ENCODE peak calls at places on chromosomes 4 and X, in five cellular contexts. B is stomach, K is suprapubic skin, I is sigmoid colon, C is SK-N-SH. G is an unnamed sample.

GRCh38 chr4:153127773-153128494 is 76.3 kb upstream of the TRIM2 start:
- DNase-seq in B (peak; percentile 92), K (peak; percentile 93), I (peak; percentile 88), C (peak; percentile 80), G (peak; percentile 97)

GRCh38 chr4:37685211-37685725 is 908 bp downstream of the RELL1 start:
- DNase-seq in B (no peak), K (no peak), I (peak; percentile 76), C (no peak), G (peak; percentile 75)

GRCh38 chrX:41258871-41259270 is 75.1 kb upstream of the DDX3X start:
- DNase-seq in B (no peak), K (no peak), I (no peak), C (no peak), G (no peak)

GRCh38 chr4:100641326-100641725 is 123.5 kb upstream of the EMCN start:
- DNase-seq in B (no peak), K (no peak), I (no peak), C (no peak), G (no peak)

GRCh38 chr4:145069361-145069760 is 28.6 kb downstream of the ANAPC10 start:
- DNase-seq in B (no peak), K (no peak), I (no peak), C (no peak), G (no peak)

GRCh38 chr4:36111180-36111579 is 133.1 kb downstream of the ARAP2 start:
- DNase-seq in B (no peak), K (no peak), I (no peak), C (no peak), G (no peak)

GRCh38 chr4:134320048-134320447 is 118.5 kb upstream of the PABPC4L start:
- DNase-seq in B (no peak), K (no peak), I (no peak), C (no peak), G (no peak)

GRCh38 chr4:101973331-101973730 is 182.8 kb downstream of the BANK1 start:
- DNase-seq in B (no peak), K (no peak), I (no peak), C (no peak), G (no peak)

GRCh38 chr4:1683371-1683902 is 676 bp downstream of the FAM53A start:
- DNase-seq in B (no peak), K (no peak), I (peak; percentile 86), C (no peak), G (no peak)

GRCh38 chrX:84729809-84730208 is 227.6 kb upstream of the HDX start:
- DNase-seq in B (no peak), K (no peak), I (peak; percentile 63), C (peak; percentile 30), G (no peak)

GRCh38 chrX:130793966-130794365 is 109.0 kb downstream of the ENOX2 start:
- DNase-seq in B (no peak), K (no peak), I (no peak), C (peak; percentile 5), G (no peak)

GRCh38 chr4:37780444-37781133 is 45.9 kb upstream of the PGM2 start:
- DNase-seq in B (peak; percentile 34), K (no peak), I (no peak), C (no peak), G (no peak)

GRCh38 chr4:152161676-152162330 is 374.1 kb downstream of the FBXW7 start:
- DNase-seq in B (no peak), K (no peak), I (no peak), C (no peak), G (no peak)

GRCh38 chr4:102157984-102158383 is 187.3 kb downstream of the SLC39A8 start:
- DNase-seq in B (no peak), K (no peak), I (no peak), C (no peak), G (no peak)

GRCh38 chrX:96182366-96182765 is 502.3 kb upstream of the DIAPH2 start:
- DNase-seq in B (no peak), K (no peak), I (no peak), C (peak; percentile 0), G (no peak)
- TF ChIP-seq EP300 in B (no peak), K (no peak), I (no peak), C (no peak), G (no peak)

GRCh38 chr4:119861731-119862130 is 204.9 kb downstream of the MAD2L1 start:
- DNase-seq in B (no peak), K (no peak), I (no peak), C (no peak), G (no peak)
- TF ChIP-seq POLR2AphosphoS5 in B (no peak), K (no peak), I (no peak), C (no peak), G (no peak)

GRCh38 chrX:147875866-147876596 is 35.7 kb upstream of the FMR1 start:
- DNase-seq in B (no peak), K (no peak), I (no peak), C (no peak), G (no peak)
- TF ChIP-seq EP300 in B (no peak), K (no peak), I (no peak), C (no peak), G (no peak)

GRCh38 chr4:140153744-140154571 is at the start of gene MAML3:
- DNase-seq in B (peak; percentile 96), K (peak; percentile 96), I (peak; percentile 98), C (peak; percentile 90), G (peak; percentile 98)
- TF ChIP-seq POLR2AphosphoS5 in B (peak; percentile 90), K (no peak), I (peak; percentile 91), C (peak; percentile 46), G (peak; percentile 90)

DNA sequence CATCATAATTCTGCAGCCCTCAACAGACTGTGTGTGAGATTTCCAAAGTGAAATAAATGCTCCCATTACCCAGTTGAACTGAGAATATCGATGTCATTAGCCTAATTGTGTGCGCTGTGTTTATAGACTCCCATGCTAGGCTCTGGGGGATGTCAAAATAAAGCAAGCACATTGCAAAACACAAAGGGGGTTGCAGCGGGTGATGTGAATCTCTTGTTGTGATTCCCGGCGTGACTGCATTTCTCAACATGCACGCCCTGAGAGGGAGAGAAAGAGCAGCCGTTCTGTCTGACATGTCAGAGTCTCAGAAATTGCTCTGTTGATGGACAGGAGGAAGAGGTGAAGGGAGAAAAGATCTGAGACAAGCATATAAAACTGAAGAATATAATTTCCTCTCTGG is 150.0 kb upstream of the PSAPL1 start:
- DNase-seq in B (no peak), K (no peak), I (no peak), C (no peak), G (no peak)
- TF ChIP-seq EP300 in B (no peak), K (no peak), I (no peak), C (no peak), G (no peak)

DNA sequence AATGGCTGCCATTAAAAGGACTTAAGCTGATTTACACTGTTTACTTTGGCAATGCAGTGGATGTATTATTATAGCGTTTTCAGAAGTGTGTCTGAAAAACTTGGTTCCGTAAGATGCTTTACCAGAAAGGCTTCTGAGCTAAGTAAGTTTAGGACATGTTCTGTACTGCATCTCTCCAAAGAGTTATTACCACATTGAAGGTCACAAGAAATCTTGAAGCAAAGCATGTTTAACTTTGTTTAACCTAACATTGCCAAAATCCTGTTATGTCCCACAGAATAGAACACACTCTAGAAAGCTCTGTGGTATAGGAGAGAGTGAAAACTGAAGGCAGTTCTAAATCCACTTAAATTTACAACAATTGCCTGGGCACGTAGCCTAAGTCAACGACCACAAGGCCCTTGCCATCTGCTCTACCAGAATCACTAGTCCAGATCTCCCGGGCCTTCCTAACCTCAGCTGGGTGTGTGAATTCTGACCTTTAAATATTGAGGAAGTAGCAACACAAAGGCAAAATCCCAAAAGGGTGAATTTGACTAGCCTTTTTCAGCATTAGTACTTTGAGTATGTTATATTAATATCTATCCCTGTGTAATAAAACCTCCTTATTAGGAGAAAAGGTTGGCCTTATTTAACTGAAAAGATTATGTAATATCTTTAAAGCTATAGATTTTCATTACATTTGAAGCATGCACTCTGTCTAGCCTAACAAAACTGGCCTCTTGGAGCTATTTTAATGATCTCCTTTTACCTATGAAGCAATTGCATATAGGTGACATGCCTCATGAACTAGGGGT is 4.4 kb upstream of the MAML3 start:
- DNase-seq in B (peak; percentile 71), K (no peak), I (no peak), C (peak; percentile 46), G (no peak)
- TF ChIP-seq POLR2AphosphoS5 in B (peak; percentile 47), K (no peak), I (peak; percentile 92), C (no peak), G (peak; percentile 23)

G was measured in esophagus muscularis mucosa.